ENCODE peak calls at places on chromosomes 16 and 17, in six cellular contexts. N, S, T, E, D and X are unnamed samples.

GRCh38 chr17:80260791-80261158 is at the start of gene RNF213:
- DNase-seq in D (no peak), S (no peak), N (peak), E (peak), T (peak), X (peak)

GRCh38 chr16:23575834-23576233 is 18.3 kb downstream of the UBFD1 start:
- DNase-seq in T (no peak), N (no peak), D (no peak), S (no peak), E (peak), X (no peak)

GRCh38 chr17:35889818-35890773 is 9.9 kb upstream of the CCL5 start:
- DNase-seq in S (no peak), N (no peak), E (no peak), D (no peak), T (no peak), X (no peak)

GRCh38 chr16:69589434-69590269 is 23.9 kb downstream of the NFAT5 start:
- DNase-seq in N (no peak), E (peak), S (no peak), T (no peak), D (no peak), X (no peak)

GRCh38 chr17:61133853-61134252 is 265.8 kb upstream of the TBX2 start:
- DNase-seq in D (no peak), E (no peak), T (no peak), N (no peak), S (no peak), X (no peak)

GRCh38 chr17:75400326-75400939 is 5.0 kb downstream of the GRB2 start:
- DNase-seq in S (no peak), T (no peak), D (no peak), N (no peak), E (no peak), X (no peak)

GRCh38 chr17:64457156-64457555 is 8.2 kb downstream of the MILR1 start:
- DNase-seq in T (no peak), D (no peak), N (no peak), S (no peak), E (no peak), X (no peak)

GRCh38 chr16:68668266-68668665 is 23.2 kb downstream of the CDH3 start:
- DNase-seq in E (peak), S (no peak), T (no peak), N (no peak), D (no peak), X (no peak)

GRCh38 chr16:66695474-66695934 is 1.0 kb downstream of the CMTM4 start:
- DNase-seq in T (no peak), E (peak), S (peak), N (peak), D (no peak), X (no peak)

GRCh38 chr16:87698241-87698640 is 67.5 kb downstream of the KLHDC4 start:
- DNase-seq in E (no peak), N (no peak), D (no peak), S (no peak), T (no peak), X (no peak)

GRCh38 chr16:14029658-14030057 is 41.5 kb upstream of the MRTFB start:
- DNase-seq in S (no peak), T (no peak), D (no peak), N (no peak), E (no peak), X (no peak)

GRCh38 chr16:31052131-31052530 is 18.8 kb downstream of the STX4 start:
- DNase-seq in D (peak), E (peak), S (no peak), T (no peak), N (no peak), X (no peak)

GRCh38 chr17:75428775-75429469 is 23.4 kb upstream of the GRB2 start:
- DNase-seq in T (no peak), D (no peak), E (no peak), N (no peak), S (no peak), X (no peak)

GRCh38 chr16:88978608-88979346 is 1.8 kb upstream of the CBFA2T3 start:
- DNase-seq in D (no peak), E (peak), T (no peak), S (peak), N (no peak), X (peak)

GRCh38 chr17:58822148-58823050 is 66.7 kb downstream of the PPM1E start:
- DNase-seq in E (peak), T (no peak), N (no peak), S (no peak), D (no peak), X (no peak)

GRCh38 chr17:52824542-52824941 is 666.0 kb upstream of the CA10 start:
- DNase-seq in S (no peak), E (no peak), D (no peak), T (no peak), N (no peak), X (no peak)

GRCh38 chr16:72924918-72925630 is 122.9 kb downstream of the ZFHX3 start:
- DNase-seq in N (peak), D (no peak), S (no peak), E (no peak), T (no peak), X (no peak)

GRCh38 chr17:79980246-79981043 is 55.2 kb downstream of the TBC1D16 start:
- DNase-seq in E (no peak), D (no peak), T (no peak), N (no peak), S (no peak), X (no peak)

GRCh38 chr16:47136101-47136820 is 7.5 kb downstream of the NETO2 start:
- DNase-seq in S (no peak), E (peak), D (no peak), N (no peak), T (no peak), X (no peak)

GRCh38 chr16:50123417-50123816 is 29.7 kb upstream of the TENT4B start:
- DNase-seq in E (no peak), T (no peak), S (no peak), D (no peak), N (no peak), X (no peak)

GRCh38 chr16:31084584-31085298 is 4.0 kb downstream of the PRSS53 start:
- DNase-seq in S (no peak), T (no peak), N (no peak), D (no peak), E (no peak), X (no peak)

GRCh38 chr16:88692861-88693260 is 6.6 kb upstream of the SNAI3 start:
- DNase-seq in E (no peak), T (no peak), D (no peak), N (no peak), S (no peak), X (no peak)

GRCh38 chr17:28317965-28318758 is 838 bp upstream of the TMEM97 start:
- DNase-seq in D (no peak), N (no peak), T (peak), E (peak), S (no peak), X (no peak)

GRCh38 chr16:805474-805873 is 4.9 kb upstream of the GNG13 start:
- DNase-seq in E (no peak), D (no peak), S (no peak), N (no peak), T (no peak), X (no peak)

GRCh38 chr17:29710891-29711418 is 88.2 kb upstream of the CORO6 start:
- DNase-seq in E (peak), S (no peak), T (no peak), N (no peak), D (peak), X (no peak)

GRCh38 chr17:60601443-60602384 is 1.7 kb downstream of the PPM1D start:
- DNase-seq in T (peak), E (peak), N (peak), S (peak), D (no peak), X (peak)

GRCh38 chr17:40023590-40024292 is 8.5 kb downstream of the CSF3 start:
- DNase-seq in S (no peak), D (no peak), N (peak), E (no peak), T (no peak), X (no peak)

GRCh38 chr16:84308120-84308519 is 13.4 kb downstream of the WFDC1 start:
- DNase-seq in E (peak), S (no peak), T (peak), N (no peak), D (no peak), X (peak)

GRCh38 chr16:19382887-19383816 is 34.5 kb upstream of the TMC5 start:
- DNase-seq in S (no peak), T (peak), N (no peak), D (no peak), E (no peak), X (no peak)

GRCh38 chr17:48314716-48315115 is 115.3 kb downstream of the SKAP1 start:
- DNase-seq in N (no peak), D (no peak), T (no peak), E (no peak), S (no peak), X (no peak)

GRCh38 chr17:11561281-11561680 is 37.0 kb upstream of the DNAH9 start:
- DNase-seq in D (no peak), E (no peak), S (no peak), T (no peak), N (no peak), X (no peak)

GRCh38 chr16:69861276-69862030 is 89.7 kb upstream of the CLEC18A start:
- DNase-seq in S (no peak), T (no peak), N (peak), E (no peak), D (no peak), X (no peak)

GRCh38 chr17:14471052-14471451 is 170.2 kb downstream of the HS3ST3B1 start:
- DNase-seq in D (no peak), T (no peak), N (no peak), E (no peak), S (no peak), X (no peak)